ENCODE peak calls at places on chromosomes 6 and 20, in ten cellular contexts. H is A549, P is adrenal gland, U is body of pancreas, F is sigmoid colon, V is stomach, E is right lobe of liver, K is prostate gland, C is breast epithelium, D is esophagus muscularis mucosa. G is an unnamed sample.

GRCh38 chr6:6772751-6773150 is 184.2 kb downstream of the LY86 start:
- DNase-seq in P (no peak), C (no peak), D (no peak), F (no peak), H (no peak), U (no peak), V (peak), K (no peak), E (no peak), G (no peak)

GRCh38 chr20:51258582-51259175 is 235.8 kb upstream of the KCNG1 start:
- DNase-seq in F (no peak), C (no peak), V (no peak), H (peak), P (no peak), U (no peak), K (peak), D (no peak), E (no peak), G (no peak)

GRCh38 chr6:12504325-12504966 is 212.1 kb upstream of the PHACTR1 start:
- DNase-seq in C (no peak), E (no peak), D (no peak), H (no peak), V (no peak), F (no peak), K (no peak), P (no peak), U (peak), G (no peak)

GRCh38 chr6:143267740-143268139 is 182.8 kb downstream of the ADAT2 start:
- DNase-seq in V (no peak), H (no peak), K (no peak), D (no peak), P (no peak), U (no peak), E (no peak), C (no peak), F (no peak), G (no peak)

GRCh38 chr6:104711371-104711770 is 148.3 kb downstream of the HACE1 start:
- DNase-seq in D (no peak), K (no peak), V (no peak), F (no peak), U (no peak), P (no peak), H (peak), E (no peak), C (no peak), G (no peak)

GRCh38 chr6:170038251-170038650 is 252.6 kb downstream of the DLL1 start:
- DNase-seq in C (peak), K (no peak), F (peak), U (peak), V (peak), D (no peak), E (no peak), H (no peak), P (no peak), G (peak)

GRCh38 chr6:167828325-167828956 is 1.7 kb downstream of the AFDN start:
- DNase-seq in C (no peak), U (no peak), V (no peak), K (no peak), H (no peak), E (no peak), F (no peak), P (no peak), D (no peak), G (no peak)

GRCh38 chr6:151269318-151269995 is 29.7 kb downstream of the AKAP12 start:
- DNase-seq in K (no peak), V (no peak), F (no peak), D (no peak), U (no peak), E (no peak), P (no peak), C (no peak), H (peak), G (no peak)

GRCh38 chr6:141024526-141024925 is 1108.2 kb upstream of the GJE1 start:
- DNase-seq in F (no peak), V (no peak), D (no peak), E (no peak), U (no peak), H (no peak), P (no peak), C (no peak), K (no peak), G (no peak)

GRCh38 chr20:3995067-3995748 is 20.1 kb downstream of the RNF24 start:
- DNase-seq in U (no peak), E (no peak), V (no peak), K (no peak), C (no peak), F (no peak), D (no peak), H (no peak), P (no peak), G (no peak)

GRCh38 chr6:38266921-38267354 is 372.8 kb downstream of the BTBD9 start:
- DNase-seq in D (no peak), K (no peak), C (no peak), P (no peak), E (no peak), H (no peak), V (no peak), F (no peak), U (no peak), G (no peak)

GRCh38 chr6:108295676-108296075 is 822 bp downstream of the AFG1L start:
- DNase-seq in V (no peak), D (peak), P (no peak), U (no peak), C (no peak), H (no peak), F (no peak), K (no peak), E (no peak), G (no peak)

GRCh38 chr6:44062771-44063560 is 64.3 kb downstream of the MRPL14 start:
- DNase-seq in C (no peak), K (no peak), P (no peak), V (peak), D (no peak), U (no peak), F (no peak), H (no peak), E (no peak), G (no peak)

GRCh38 chr20:64224344-64225165 is 31.0 kb upstream of the PCMTD2 start:
- DNase-seq in D (no peak), C (no peak), K (no peak), P (no peak), F (no peak), U (no peak), H (no peak), E (no peak), V (no peak), G (no peak)

GRCh38 chr6:113944701-113945100 is 26.2 kb downstream of the HDAC2 start:
- DNase-seq in H (no peak), C (no peak), D (no peak), F (no peak), K (no peak), U (no peak), V (no peak), P (no peak), E (no peak), G (no peak)

GRCh38 chr6:19035454-19035853 is 648.3 kb downstream of the RNF144B start:
- DNase-seq in D (no peak), E (no peak), V (no peak), K (no peak), U (no peak), H (no peak), F (no peak), C (no peak), P (no peak), G (no peak)

GRCh38 chr20:62824476-62825287 is 7.8 kb downstream of the COL9A3 start:
- DNase-seq in C (no peak), P (no peak), U (peak), E (no peak), H (no peak), D (no peak), K (no peak), V (peak), F (peak), G (no peak)

GRCh38 chr6:169035381-169036280 is 218.0 kb downstream of the THBS2 start:
- DNase-seq in V (no peak), F (no peak), H (no peak), K (no peak), E (no peak), P (no peak), D (no peak), C (no peak), U (no peak), G (no peak)

GRCh38 chr6:138222901-138223546 is 4.7 kb upstream of the PBOV1 start:
- DNase-seq in E (no peak), V (no peak), K (no peak), H (no peak), P (no peak), U (no peak), D (no peak), C (no peak), F (no peak), G (no peak)

GRCh38 chr6:144878577-144878976 is 593.4 kb downstream of the UTRN start:
- DNase-seq in K (no peak), V (no peak), C (no peak), E (no peak), U (no peak), P (no peak), F (no peak), H (no peak), D (no peak), G (no peak)

GRCh38 chr6:43951063-43951755 is 176.0 kb downstream of the MRPL14 start:
- DNase-seq in V (peak), U (peak), H (no peak), C (no peak), F (peak), K (no peak), D (no peak), E (peak), P (peak), G (peak)

DNA sequence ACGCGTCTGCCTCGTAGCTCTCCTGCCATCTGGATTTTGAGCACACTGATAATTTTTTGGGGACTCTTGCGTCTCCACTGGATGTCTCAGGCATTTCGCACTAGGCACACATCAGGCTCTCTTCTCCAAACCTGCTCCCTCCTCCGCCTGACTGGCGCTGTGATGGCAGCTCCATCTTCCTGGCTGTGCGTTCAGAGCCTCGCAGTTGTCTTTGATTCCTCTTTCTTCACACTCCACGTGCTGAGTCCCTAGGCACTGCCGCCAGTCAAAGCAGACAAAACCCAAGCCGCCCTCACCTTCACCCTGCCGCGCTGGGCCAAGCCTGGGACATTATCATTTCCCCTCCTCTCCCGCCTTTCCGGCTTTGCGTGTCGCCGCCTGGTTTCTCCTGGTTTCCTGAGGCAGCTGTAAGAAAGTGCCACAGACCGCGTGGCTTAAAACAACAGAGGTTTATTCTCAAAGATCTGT is 778 bp downstream of the PSMG4 start:
- DNase-seq in H (peak), K (no peak), P (no peak), U (peak), F (no peak), D (no peak), V (peak), E (peak), C (no peak), G (peak)
- TF ChIP-seq CTCF in H (no peak), K (no peak), P (no peak), U (no peak), F (no peak), D (no peak), V (no peak), E (no peak), C (no peak), G (no peak)

DNA sequence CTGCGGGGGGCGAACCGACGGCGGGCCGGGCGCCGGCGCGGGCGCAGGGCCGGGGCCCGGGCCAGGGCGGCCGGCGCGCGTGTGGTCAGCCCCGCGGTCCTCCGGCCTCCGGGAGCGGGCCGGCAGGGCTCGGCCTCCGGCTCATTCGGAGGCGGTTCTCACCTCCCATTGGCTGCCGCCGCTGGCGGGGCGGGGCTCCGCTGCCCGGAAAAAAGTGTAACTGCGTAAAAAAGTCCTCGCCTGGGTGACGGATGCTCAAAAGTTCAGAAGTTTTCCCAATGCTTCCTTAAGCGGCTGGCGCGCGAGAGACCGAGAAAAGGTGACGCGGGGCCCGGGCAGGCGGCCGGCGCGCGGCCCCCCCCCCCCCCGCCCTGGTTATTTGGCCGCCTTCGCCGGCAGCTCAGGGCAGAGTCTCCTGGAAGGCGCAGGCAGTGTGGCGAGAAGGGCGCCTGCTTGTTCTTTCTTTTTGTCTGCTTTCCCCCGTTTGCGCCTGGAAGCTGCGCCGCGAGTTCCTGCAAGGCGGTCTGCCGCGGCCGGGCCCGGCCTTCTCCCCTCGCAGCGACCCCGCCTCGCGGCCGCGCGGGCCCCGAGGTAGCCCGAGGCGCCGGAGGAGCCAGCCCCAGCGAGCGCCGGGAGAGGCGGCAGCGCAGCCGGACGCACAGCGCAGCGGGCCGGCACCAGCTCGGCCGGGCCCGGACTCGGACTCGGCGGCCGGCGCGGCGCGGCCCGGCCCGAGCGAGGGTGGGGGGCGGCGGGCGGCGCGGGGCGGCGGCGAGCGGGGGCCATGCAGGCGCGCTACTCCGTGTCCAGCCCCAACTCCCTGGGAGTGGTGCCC is at the start of gene FOXC1:
- DNase-seq in D (peak), H (peak), E (peak), K (peak), V (peak), F (peak), U (peak), P (peak), C (peak), G (peak)
- TF ChIP-seq POLR2A in D (no peak), H (peak), E (peak), K (peak), V (no peak), F (no peak), U (peak), P (peak), C (no peak), G (peak)

GRCh38 chr6:54993948-54994347 is 147.4 kb downstream of the FAM83B start:
- DNase-seq in E (no peak), F (no peak), H (no peak), V (no peak), P (no peak), C (no peak), K (no peak), U (no peak), D (no peak), G (no peak)

GRCh38 chr6:54993294-54993693 is 146.7 kb downstream of the FAM83B start:
- DNase-seq in D (no peak), F (no peak), V (no peak), U (no peak), C (no peak), K (no peak), P (no peak), H (no peak), E (no peak), G (no peak)

GRCh38 chr6:54990001-54990400 is 143.4 kb downstream of the FAM83B start:
- DNase-seq in V (no peak), C (no peak), K (no peak), F (no peak), P (no peak), E (no peak), U (no peak), H (no peak), D (no peak), G (no peak)

GRCh38 chr6:54991761-54992330 is 145.3 kb downstream of the FAM83B start:
- DNase-seq in H (no peak), C (no peak), V (no peak), U (no peak), P (no peak), F (no peak), K (no peak), D (no peak), E (no peak), G (no peak)

GRCh38 chr6:54992789-54993188 is 146.2 kb downstream of the FAM83B start:
- DNase-seq in D (no peak), V (no peak), H (no peak), C (no peak), U (no peak), P (no peak), E (no peak), K (no peak), F (no peak), G (no peak)
- TF ChIP-seq CTCF in D (no peak), V (no peak), H (no peak), C (peak), U (peak), P (no peak), E (peak), K (peak), F (no peak), G (no peak)

GRCh38 chr6:132817554-132818403 is 3.4 kb downstream of the RPS12 start:
- DNase-seq in U (no peak), H (no peak), P (no peak), K (no peak), V (no peak), F (no peak), D (no peak), C (no peak), E (no peak), G (no peak)

GRCh38 chr6:132819405-132820145 is 5.2 kb downstream of the RPS12 start:
- DNase-seq in U (no peak), E (no peak), P (no peak), K (no peak), D (no peak), F (no peak), H (no peak), C (no peak), V (no peak), G (no peak)

GRCh38 chr6:132816665-132817064 is 2.3 kb downstream of the RPS12 start:
- DNase-seq in C (no peak), P (no peak), K (no peak), U (no peak), E (no peak), F (no peak), V (no peak), H (no peak), D (no peak), G (no peak)

GRCh38 chr6:132818404-132819359 is 4.3 kb downstream of the RPS12 start:
- DNase-seq in D (no peak), P (no peak), K (no peak), F (no peak), E (no peak), C (no peak), V (no peak), H (no peak), U (no peak), G (peak)

DNA sequence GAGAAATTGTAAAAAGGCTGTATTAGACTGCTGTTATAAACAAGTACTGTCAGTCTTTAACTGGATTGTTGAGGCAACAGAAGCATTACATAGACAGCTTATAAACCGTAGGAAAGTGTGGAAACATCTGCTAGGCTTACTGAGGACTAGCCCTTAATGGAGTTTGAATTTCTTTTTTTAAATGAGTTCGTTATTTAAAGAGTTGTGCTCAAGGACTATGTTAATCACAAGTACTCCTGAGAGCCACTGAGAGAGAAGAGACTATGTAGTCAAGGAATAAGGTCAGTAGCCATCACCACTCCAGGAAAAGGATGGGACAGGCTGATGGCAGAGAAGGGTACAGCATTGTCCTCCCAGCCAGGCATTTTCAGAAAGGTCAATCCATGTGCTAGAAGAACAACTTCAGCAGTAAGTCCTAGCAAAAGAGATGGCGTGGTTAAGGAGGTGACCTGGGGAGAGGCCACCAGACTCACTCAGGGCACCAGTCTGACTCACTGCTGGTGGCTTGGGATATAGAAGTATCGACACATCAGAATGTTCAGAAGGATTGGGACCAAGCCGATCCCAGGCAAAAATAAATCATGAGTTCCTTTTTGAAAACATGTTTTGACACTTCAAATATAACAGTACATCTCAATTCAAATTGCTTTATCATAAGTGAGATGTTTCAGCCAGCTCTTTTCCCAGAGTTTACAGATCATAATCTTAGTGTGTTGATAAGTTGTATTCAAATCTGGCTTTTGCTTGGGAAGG is 6.4 kb downstream of the RPS12 start:
- DNase-seq in U (no peak), K (no peak), H (no peak), C (no peak), E (no peak), V (no peak), F (no peak), P (no peak), D (no peak), G (no peak)
- TF ChIP-seq POLR2A in U (peak), K (no peak), H (no peak), C (no peak), E (no peak), V (no peak), F (no peak), P (no peak), D (no peak), G (no peak)

DNA sequence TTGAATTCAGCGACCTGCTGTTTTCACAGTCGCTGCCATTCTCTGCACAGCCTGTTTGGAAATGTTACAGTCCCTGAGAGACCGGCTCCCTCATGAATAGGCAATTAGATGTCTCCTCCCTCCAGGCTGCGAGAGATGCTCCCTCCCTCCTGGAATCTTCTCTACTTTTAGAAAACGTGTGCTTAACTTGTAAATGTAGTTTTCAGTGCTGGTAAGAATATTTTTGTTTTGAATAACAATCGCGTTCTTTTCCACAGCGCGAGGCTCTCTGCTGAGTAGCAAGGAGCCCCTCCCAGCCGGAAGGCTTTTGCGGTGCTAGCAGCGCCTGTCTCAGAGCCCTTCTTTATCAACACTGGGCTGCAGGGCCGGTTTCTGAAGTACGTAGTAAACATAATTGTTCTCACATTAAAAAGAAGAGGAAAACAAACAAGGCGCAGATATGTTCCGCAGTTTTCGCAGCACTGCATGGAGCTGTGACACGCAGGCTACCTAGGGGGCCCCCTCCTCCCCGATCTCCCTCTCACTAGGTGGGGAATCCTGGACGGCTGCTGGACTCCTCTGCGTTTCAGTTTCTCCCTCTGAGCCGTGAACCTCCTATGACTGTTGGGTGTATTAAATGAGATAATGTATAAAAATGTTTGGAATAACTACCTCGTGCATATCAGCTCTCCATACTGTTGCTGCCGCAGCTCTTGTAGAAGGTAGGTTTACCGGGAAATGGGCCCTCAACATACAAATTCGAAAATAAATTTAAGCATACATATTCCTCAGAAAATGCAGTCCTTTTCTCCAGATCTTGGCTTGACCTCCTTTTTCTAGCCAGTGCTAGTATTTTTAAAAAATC is 79.0 kb upstream of the SPACA1 start:
- DNase-seq in E (no peak), K (peak), D (no peak), V (peak), P (no peak), F (no peak), C (no peak), H (peak), U (no peak), G (no peak)
- TF ChIP-seq CTCF in E (no peak), K (no peak), D (no peak), V (no peak), P (no peak), F (no peak), C (no peak), H (peak), U (no peak), G (no peak)

GRCh38 chr6:85675030-85675819 is 32.5 kb upstream of the SYNCRIP start:
- DNase-seq in E (no peak), U (no peak), D (no peak), C (no peak), F (no peak), K (no peak), V (no peak), H (no peak), P (no peak), G (peak)
- TF ChIP-seq POLR2A in E (no peak), U (no peak), D (no peak), C (no peak), F (no peak), K (no peak), V (no peak), H (no peak), P (no peak), G (peak)